ENCODE peak calls at places on chromosomes 3 and 15, in nine cellular contexts. E, U, K, G, R, H, O, X and D are unnamed samples. For H3K9me3, the result is how much of the 10 kb centered on the place peaks cover.

GRCh38 chr3:10315101-10315500 is 5.8 kb downstream of the SEC13 start:
- DNase-seq in E (no peak), U (no peak), K (no peak), G (no peak), R (no peak), H (no peak), O (no peak), X (no peak), D (no peak)

GRCh38 chr3:186682734-186683133 is 16.9 kb downstream of the HRG start:
- DNase-seq in E (no peak), U (no peak), K (no peak), G (no peak), R (no peak), H (no peak), O (no peak), X (no peak), D (no peak)

GRCh38 chr3:30625541-30626438 is 19.4 kb downstream of the TGFBR2 start:
- DNase-seq in E (no peak), U (no peak), K (no peak), G (no peak), R (no peak), H (no peak), O (no peak), X (no peak), D (no peak)

GRCh38 chr3:177802151-177802900 is 605.0 kb upstream of the TBL1XR1 start:
- DNase-seq in E (no peak), U (no peak), K (no peak), G (no peak), R (no peak), H (no peak), O (no peak), X (no peak), D (no peak)

GRCh38 chr3:186509423-186509822 is 34.8 kb downstream of the CRYGS start:
- DNase-seq in E (peak), U (no peak), K (no peak), G (no peak), R (no peak), H (no peak), O (no peak), X (no peak), D (no peak)

GRCh38 chr3:23806322-23807160 is 786 bp downstream of the UBE2E1 start:
- DNase-seq in E (peak), U (peak), K (peak), G (peak), R (peak), H (peak), O (peak), X (peak), D (peak)

GRCh38 chr15:60788514-60789091 is 309.7 kb upstream of the ICE2 start:
- DNase-seq in E (no peak), U (no peak), K (no peak), G (no peak), R (no peak), H (no peak), O (no peak), X (no peak), D (no peak)

GRCh38 chr3:10554746-10555145 is 49.4 kb upstream of the ATP2B2 start:
- DNase-seq in E (no peak), U (no peak), K (no peak), G (no peak), R (no peak), H (no peak), O (no peak), X (no peak), D (no peak)

GRCh38 chr15:63054985-63055384 is 12.4 kb downstream of the TPM1 start:
- DNase-seq in E (no peak), U (no peak), K (no peak), G (no peak), R (no peak), H (no peak), O (no peak), X (no peak), D (no peak)

GRCh38 chr3:52197842-52198625 is at the start of gene ALAS1:
- DNase-seq in E (peak), U (peak), K (peak), G (peak), R (peak), H (peak), O (peak), X (peak), D (peak)

GRCh38 chr3:125143982-125144652 is 68.4 kb downstream of the SLC12A8 start:
- DNase-seq in E (no peak), U (no peak), K (no peak), G (peak), R (no peak), H (no peak), O (no peak), X (no peak), D (no peak)

GRCh38 chr3:170814822-170815221 is 55.2 kb downstream of the RPL22L1 start:
- DNase-seq in E (no peak), U (no peak), K (no peak), G (no peak), R (no peak), H (no peak), O (no peak), X (no peak), D (no peak)

GRCh38 chr3:170751083-170751893 is 118.7 kb downstream of the RPL22L1 start:
- DNase-seq in E (no peak), U (no peak), K (no peak), G (peak), R (peak), H (no peak), O (no peak), X (no peak), D (no peak)

GRCh38 chr3:38579146-38579545 is 70.3 kb downstream of the SCN5A start:
- DNase-seq in E (no peak), U (peak), K (peak), G (peak), R (peak), H (no peak), O (peak), X (peak), D (no peak)

GRCh38 chr15:78001656-78002055 is 75.9 kb downstream of the TBC1D2B start:
- DNase-seq in E (no peak), U (no peak), K (no peak), G (no peak), R (peak), H (no peak), O (no peak), X (no peak), D (no peak)

GRCh38 chr15:61057830-61058529 is 171.1 kb downstream of the RORA start:
- DNase-seq in E (no peak), U (no peak), K (no peak), G (no peak), R (no peak), H (no peak), O (no peak), X (no peak), D (no peak)

GRCh38 chr3:33787328-33788009 is 11.0 kb upstream of the PDCD6IP start:
- DNase-seq in E (peak), U (peak), K (no peak), G (peak), R (peak), H (peak), O (peak), X (peak), D (peak)

GRCh38 chr15:44482088-44482487 is 54.7 kb downstream of the CTDSPL2 start:
- DNase-seq in E (no peak), U (no peak), K (no peak), G (no peak), R (no peak), H (no peak), O (no peak), X (no peak), D (no peak)

GRCh38 chr3:191362524-191363090 is 32.3 kb upstream of the UTS2B start:
- DNase-seq in E (no peak), U (no peak), K (no peak), G (no peak), R (no peak), H (no peak), O (no peak), X (no peak), D (no peak)

GRCh38 chr3:33131328-33132018 is 17.7 kb downstream of the CRTAP start:
- DNase-seq in E (peak), U (no peak), K (no peak), G (no peak), R (no peak), H (peak), O (no peak), X (peak), D (no peak)

GRCh38 chr3:140954576-140954975 is 12.9 kb downstream of the SLC25A36 start:
- DNase-seq in E (no peak), U (no peak), K (no peak), G (no peak), R (no peak), H (no peak), O (no peak), X (no peak), D (no peak)

GRCh38 chr3:112463250-112463649 is 36.0 kb downstream of the BTLA start:
- DNase-seq in E (peak), U (no peak), K (no peak), G (no peak), R (no peak), H (no peak), O (no peak), X (no peak), D (no peak)

GRCh38 chr15:101064795-101065569 is 145.8 kb downstream of the LRRK1 start:
- DNase-seq in E (no peak), U (no peak), K (peak), G (peak), R (no peak), H (no peak), O (no peak), X (no peak), D (no peak)

GRCh38 chr15:80467311-80467714 is 63.1 kb downstream of the ARNT2 start:
- DNase-seq in E (no peak), U (no peak), K (no peak), G (no peak), R (no peak), H (no peak), O (no peak), X (no peak), D (no peak)

GRCh38 chr15:29736012-29736744 is 86.1 kb downstream of the TJP1 start:
- DNase-seq in E (no peak), U (no peak), K (no peak), G (no peak), R (no peak), H (no peak), O (no peak), X (no peak), D (no peak)

GRCh38 chr15:60975951-60976350 is 253.2 kb downstream of the RORA start:
- DNase-seq in E (no peak), U (no peak), K (no peak), G (no peak), R (no peak), H (no peak), O (no peak), X (no peak), D (no peak)

GRCh38 chr15:71112429-71112828 is 2.8 kb upstream of the THSD4 start:
- DNase-seq in E (no peak), U (no peak), K (no peak), G (no peak), R (no peak), H (no peak), O (no peak), X (no peak), D (no peak)

GRCh38 chr3:171142985-171143384 is 116.5 kb upstream of the SLC2A2 start:
- DNase-seq in E (no peak), U (no peak), K (no peak), G (no peak), R (peak), H (no peak), O (no peak), X (no peak), D (no peak)

GRCh38 chr3:123739754-123740153 is 144.4 kb downstream of the MYLK start:
- DNase-seq in E (no peak), U (no peak), K (no peak), G (no peak), R (no peak), H (no peak), O (no peak), X (no peak), D (no peak)

GRCh38 chr15:99090011-99090699 is 14.7 kb upstream of the SYNM start:
- DNase-seq in E (peak), U (no peak), K (no peak), G (no peak), R (no peak), H (peak), O (peak), X (no peak), D (no peak)

GRCh38 chr3:128178782-128179473 is 25.6 kb downstream of the EEFSEC start:
- DNase-seq in E (no peak), U (no peak), K (no peak), G (no peak), R (no peak), H (no peak), O (no peak), X (no peak), D (no peak)

GRCh38 chr3:71511037-71511436 is 72.5 kb downstream of the FOXP1 start:
- DNase-seq in E (peak), U (no peak), K (no peak), G (no peak), R (no peak), H (no peak), O (no peak), X (no peak), D (no peak)

GRCh38 chr3:71509024-71509423 is 74.5 kb downstream of the FOXP1 start:
- DNase-seq in E (no peak), U (no peak), K (no peak), G (no peak), R (no peak), H (no peak), O (no peak), X (no peak), D (no peak)

GRCh38 chr3:71511446-71511845 is 72.1 kb downstream of the FOXP1 start:
- DNase-seq in E (no peak), U (no peak), K (no peak), G (no peak), R (no peak), H (no peak), O (no peak), X (no peak), D (no peak)

GRCh38 chr3:71512000-71512399 is 71.5 kb downstream of the FOXP1 start:
- DNase-seq in E (peak), U (no peak), K (no peak), G (no peak), R (no peak), H (peak), O (peak), X (no peak), D (no peak)

GRCh38 chr3:71510485-71510884 is 73.0 kb downstream of the FOXP1 start:
- DNase-seq in E (peak), U (no peak), K (no peak), G (no peak), R (no peak), H (no peak), O (no peak), X (no peak), D (no peak)
- TF ChIP-seq CTCF in E (peak), U (no peak), K (no peak), G (no peak), R (no peak), H (no peak), O (no peak), X (no peak), D (no peak)

DNA sequence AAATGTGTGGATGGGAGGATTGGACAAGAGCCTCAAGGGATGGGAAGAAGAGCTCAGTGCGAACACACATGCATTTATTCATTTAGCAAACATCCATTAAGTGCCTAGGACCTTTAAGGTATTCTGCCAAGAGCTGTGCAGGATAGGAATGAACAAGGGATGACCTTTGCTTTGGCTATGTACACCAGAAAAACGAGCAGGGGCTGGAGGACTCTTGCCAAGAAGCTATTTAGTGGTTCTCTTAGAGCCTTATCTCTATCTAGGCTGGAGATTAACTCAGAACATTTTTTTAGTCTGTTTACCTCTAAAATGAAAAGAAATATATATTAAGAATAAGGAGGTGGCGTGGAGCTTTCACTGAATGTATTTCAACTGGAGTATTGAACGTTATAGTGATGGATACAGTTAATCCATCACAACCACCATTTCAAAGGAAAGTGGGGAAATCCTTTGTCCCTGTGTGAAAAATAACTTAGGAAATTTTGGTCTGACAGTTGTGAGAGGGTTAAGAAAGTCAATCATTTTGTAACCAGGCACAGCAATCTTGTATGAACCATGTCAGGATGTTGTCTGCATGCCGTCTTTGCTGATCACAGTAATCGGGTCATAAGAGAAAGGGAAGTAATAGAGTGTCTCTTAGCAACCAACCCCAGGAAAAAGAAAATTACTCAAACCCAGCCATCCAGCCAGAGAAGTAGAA is 279.0 kb downstream of the LPP start:
- DNase-seq in E (no peak), U (no peak), K (no peak), G (no peak), R (no peak), H (no peak), O (no peak), X (no peak), D (no peak)
- H3K27ac ChIP-seq in E (no peak), U (peak), K (peak), G (peak), R (no peak), H (no peak), O (no peak), X (no peak), D (no peak)

DNA sequence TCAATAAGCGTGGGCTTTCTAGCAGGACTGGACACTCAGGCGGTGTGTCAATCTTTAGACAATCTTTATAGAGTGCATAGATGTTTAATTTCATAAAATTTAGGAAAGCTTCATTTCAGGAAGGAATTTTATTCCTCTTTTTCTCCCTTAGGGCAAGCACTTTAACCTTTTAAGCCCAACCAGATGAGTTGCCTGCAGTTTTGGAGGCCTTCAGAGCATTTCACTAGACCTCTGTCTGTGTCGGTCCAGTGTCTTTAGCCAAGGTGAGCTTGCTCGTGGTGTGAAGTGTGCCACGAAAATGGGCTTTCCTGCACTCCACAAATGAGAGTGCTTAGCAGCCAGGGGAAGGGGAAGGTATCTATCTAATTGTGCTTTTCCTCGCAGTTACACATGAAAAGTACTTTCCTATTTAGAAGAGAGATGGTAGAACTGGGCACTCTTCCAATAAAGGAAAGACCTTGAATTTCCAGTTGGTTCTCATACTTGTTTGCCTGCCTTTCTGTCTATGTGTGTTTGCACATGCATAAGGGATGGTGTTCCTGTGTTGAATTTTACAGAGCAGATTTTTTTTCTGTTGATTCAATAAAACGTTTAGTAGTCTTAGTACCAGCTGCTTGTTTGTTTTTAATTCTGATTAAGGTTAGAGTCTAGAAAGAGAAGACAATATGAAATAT is 53.6 kb downstream of the FEZF2 start:
- DNase-seq in E (no peak), U (no peak), K (no peak), G (no peak), R (no peak), H (no peak), O (no peak), X (no peak), D (no peak)
- H3K9me3 ChIP-seq in E (under half), U (under half), K (under half), G (under half), R (under half), H (under half), O (under half), X (under half), D (under half)

GRCh38 chr3:107540857-107541256 is 18.1 kb downstream of the BBX start:
- DNase-seq in E (no peak), U (no peak), K (no peak), G (no peak), R (no peak), H (no peak), O (no peak), X (no peak), D (no peak)

GRCh38 chr3:107545680-107546120 is 22.9 kb downstream of the BBX start:
- DNase-seq in E (no peak), U (no peak), K (no peak), G (no peak), R (no peak), H (no peak), O (no peak), X (no peak), D (no peak)

GRCh38 chr3:107542665-107543064 is 19.9 kb downstream of the BBX start:
- DNase-seq in E (no peak), U (no peak), K (no peak), G (no peak), R (no peak), H (no peak), O (no peak), X (no peak), D (no peak)

GRCh38 chr3:107548601-107549000 is 25.8 kb downstream of the BBX start:
- DNase-seq in E (no peak), U (no peak), K (no peak), G (no peak), R (no peak), H (no peak), O (no peak), X (no peak), D (no peak)

DNA sequence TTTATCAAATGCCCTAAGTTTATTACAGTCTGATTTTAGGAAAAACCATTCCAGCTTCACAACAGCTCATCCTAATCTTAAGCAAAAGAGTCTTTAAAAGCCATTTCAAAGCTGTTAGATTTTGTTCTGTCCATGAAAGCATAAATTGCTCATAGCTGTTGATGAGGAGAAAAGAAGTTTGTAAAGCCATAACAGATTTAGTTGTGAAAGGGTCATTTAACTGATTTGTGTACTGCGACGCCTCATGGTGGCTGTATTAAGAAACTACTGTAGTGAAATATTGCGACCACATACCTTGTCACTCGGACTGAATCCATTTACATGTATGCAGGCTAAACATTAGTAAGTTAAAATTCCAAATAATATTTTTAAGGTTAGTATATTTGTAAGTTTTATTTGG is 20.9 kb downstream of the BBX start:
- DNase-seq in E (peak), U (no peak), K (no peak), G (no peak), R (no peak), H (no peak), O (no peak), X (peak), D (no peak)
- TF ChIP-seq CTCF in E (peak), U (no peak), K (peak), G (peak), R (no peak), H (peak), O (no peak), X (peak), D (no peak)

GRCh38 chr15:58462547-58462946 is 30.8 kb downstream of the LIPC start:
- DNase-seq in E (peak), U (peak), K (no peak), G (no peak), R (no peak), H (no peak), O (no peak), X (peak), D (no peak)
- H3K27ac ChIP-seq in E (no peak), U (no peak), K (no peak), G (no peak), R (no peak), H (peak), O (no peak), X (no peak), D (no peak)

GRCh38 chr15:25172691-25173090 is 217.9 kb downstream of the SNRPN start:
- DNase-seq in E (no peak), U (peak), K (peak), G (peak), R (peak), H (no peak), O (no peak), X (no peak), D (no peak)
- H3K9me3 ChIP-seq in E (under half), U (under half), K (half or more), G (under half), R (under half), H (half or more), O (under half), X (under half), D (under half)

GRCh38 chr15:85005319-85005718 is 23.7 kb downstream of the PDE8A start:
- DNase-seq in E (no peak), U (no peak), K (no peak), G (no peak), R (no peak), H (no peak), O (no peak), X (no peak), D (no peak)
- TF ChIP-seq CTCF in E (peak), U (no peak), K (no peak), G (no peak), R (no peak), H (no peak), O (no peak), X (no peak), D (no peak)

GRCh38 chr3:50806806-50807205 is 132.1 kb downstream of the DOCK3 start:
- DNase-seq in E (no peak), U (no peak), K (no peak), G (no peak), R (no peak), H (no peak), O (no peak), X (no peak), D (no peak)
- H3K27ac ChIP-seq in E (no peak), U (no peak), K (no peak), G (peak), R (no peak), H (no peak), O (no peak), X (no peak), D (no peak)